ENCODE peak calls at places on chromosome 10, in seven cellular contexts. One of them, this sample, is unnamed.

GRCh38 chr10:35639651-35640311 is 2.3 kb downstream of the FZD8 start:
- DNase-seq in activated CD4-positive, alpha-beta T cell treated with anti-CD3 and anti-CD28 coated beads, Interleukin-2, amount 50 U/mL, for 48 hours: peak; percentile 12
- DNase-seq in NCI-H1105: no peak
- DNase-seq in fibroblast of the aortic adventitia: peak; percentile 55
- DNase-seq in choroid plexus epithelial cell: peak; percentile 57
- DNase-seq in anterior cingulate cortex: no peak
- DNase-seq in effector CD8-positive, alpha-beta T cell: no peak
- DNase-seq in this sample: no peak

GRCh38 chr10:93596539-93596938 is 4.5 kb downstream of the RBP4 start:
- DNase-seq in activated CD4-positive, alpha-beta T cell treated with anti-CD3 and anti-CD28 coated beads, Interleukin-2, amount 50 U/mL, for 48 hours: no peak
- DNase-seq in NCI-H1105: no peak
- DNase-seq in fibroblast of the aortic adventitia: no peak
- DNase-seq in choroid plexus epithelial cell: no peak
- DNase-seq in anterior cingulate cortex: no peak
- DNase-seq in effector CD8-positive, alpha-beta T cell: no peak
- DNase-seq in this sample: no peak

GRCh38 chr10:111076191-111076681 is 593 bp upstream of the ADRA2A start:
- DNase-seq in activated CD4-positive, alpha-beta T cell treated with anti-CD3 and anti-CD28 coated beads, Interleukin-2, amount 50 U/mL, for 48 hours: peak; percentile 71
- DNase-seq in NCI-H1105: peak; percentile 38
- DNase-seq in fibroblast of the aortic adventitia: peak; percentile 37
- DNase-seq in choroid plexus epithelial cell: peak; percentile 62
- DNase-seq in anterior cingulate cortex: peak; percentile 41
- DNase-seq in effector CD8-positive, alpha-beta T cell: no peak
- DNase-seq in this sample: no peak

GRCh38 chr10:118472961-118473675 is 122.3 kb downstream of the PRLHR start:
- DNase-seq in activated CD4-positive, alpha-beta T cell treated with anti-CD3 and anti-CD28 coated beads, Interleukin-2, amount 50 U/mL, for 48 hours: no peak
- DNase-seq in NCI-H1105: no peak
- DNase-seq in fibroblast of the aortic adventitia: no peak
- DNase-seq in choroid plexus epithelial cell: no peak
- DNase-seq in anterior cingulate cortex: no peak
- DNase-seq in effector CD8-positive, alpha-beta T cell: no peak
- DNase-seq in this sample: no peak

GRCh38 chr10:78577673-78578072 is 491.1 kb upstream of the ZMIZ1 start:
- DNase-seq in activated CD4-positive, alpha-beta T cell treated with anti-CD3 and anti-CD28 coated beads, Interleukin-2, amount 50 U/mL, for 48 hours: no peak
- DNase-seq in NCI-H1105: no peak
- DNase-seq in fibroblast of the aortic adventitia: no peak
- DNase-seq in choroid plexus epithelial cell: no peak
- DNase-seq in anterior cingulate cortex: no peak
- DNase-seq in effector CD8-positive, alpha-beta T cell: no peak
- DNase-seq in this sample: no peak

GRCh38 chr10:95569368-95569767 is 8.2 kb upstream of the SORBS1 start:
- DNase-seq in activated CD4-positive, alpha-beta T cell treated with anti-CD3 and anti-CD28 coated beads, Interleukin-2, amount 50 U/mL, for 48 hours: no peak
- DNase-seq in NCI-H1105: no peak
- DNase-seq in fibroblast of the aortic adventitia: peak; percentile 10
- DNase-seq in choroid plexus epithelial cell: peak; percentile 22
- DNase-seq in anterior cingulate cortex: no peak
- DNase-seq in effector CD8-positive, alpha-beta T cell: no peak
- DNase-seq in this sample: no peak

GRCh38 chr10:97744405-97745035 is 7.6 kb downstream of the ZFYVE27 start:
- DNase-seq in activated CD4-positive, alpha-beta T cell treated with anti-CD3 and anti-CD28 coated beads, Interleukin-2, amount 50 U/mL, for 48 hours: no peak
- DNase-seq in NCI-H1105: no peak
- DNase-seq in fibroblast of the aortic adventitia: no peak
- DNase-seq in choroid plexus epithelial cell: no peak
- DNase-seq in anterior cingulate cortex: no peak
- DNase-seq in effector CD8-positive, alpha-beta T cell: no peak
- DNase-seq in this sample: no peak

GRCh38 chr10:37952051-37952815 is 24.2 kb downstream of the ZNF25 start:
- DNase-seq in activated CD4-positive, alpha-beta T cell treated with anti-CD3 and anti-CD28 coated beads, Interleukin-2, amount 50 U/mL, for 48 hours: no peak
- DNase-seq in NCI-H1105: no peak
- DNase-seq in fibroblast of the aortic adventitia: no peak
- DNase-seq in choroid plexus epithelial cell: no peak
- DNase-seq in anterior cingulate cortex: no peak
- DNase-seq in effector CD8-positive, alpha-beta T cell: no peak
- DNase-seq in this sample: no peak

GRCh38 chr10:117635851-117636250 is 93.3 kb downstream of the EMX2 start:
- DNase-seq in activated CD4-positive, alpha-beta T cell treated with anti-CD3 and anti-CD28 coated beads, Interleukin-2, amount 50 U/mL, for 48 hours: no peak
- DNase-seq in NCI-H1105: no peak
- DNase-seq in fibroblast of the aortic adventitia: no peak
- DNase-seq in choroid plexus epithelial cell: no peak
- DNase-seq in anterior cingulate cortex: no peak
- DNase-seq in effector CD8-positive, alpha-beta T cell: no peak
- DNase-seq in this sample: no peak

GRCh38 chr10:1041514-1041913 is 7.4 kb downstream of the IDI1 start:
- DNase-seq in activated CD4-positive, alpha-beta T cell treated with anti-CD3 and anti-CD28 coated beads, Interleukin-2, amount 50 U/mL, for 48 hours: no peak
- DNase-seq in NCI-H1105: no peak
- DNase-seq in fibroblast of the aortic adventitia: no peak
- DNase-seq in choroid plexus epithelial cell: no peak
- DNase-seq in anterior cingulate cortex: no peak
- DNase-seq in effector CD8-positive, alpha-beta T cell: no peak
- DNase-seq in this sample: no peak

GRCh38 chr10:3820255-3820654 is 35.2 kb upstream of the KLF6 start:
- DNase-seq in activated CD4-positive, alpha-beta T cell treated with anti-CD3 and anti-CD28 coated beads, Interleukin-2, amount 50 U/mL, for 48 hours: no peak
- DNase-seq in NCI-H1105: no peak
- DNase-seq in fibroblast of the aortic adventitia: no peak
- DNase-seq in choroid plexus epithelial cell: peak; percentile 42
- DNase-seq in anterior cingulate cortex: no peak
- DNase-seq in effector CD8-positive, alpha-beta T cell: no peak
- DNase-seq in this sample: no peak

GRCh38 chr10:114026189-114027040 is 17.3 kb upstream of the ADRB1 start:
- DNase-seq in activated CD4-positive, alpha-beta T cell treated with anti-CD3 and anti-CD28 coated beads, Interleukin-2, amount 50 U/mL, for 48 hours: no peak
- DNase-seq in NCI-H1105: no peak
- DNase-seq in fibroblast of the aortic adventitia: peak; percentile 47
- DNase-seq in choroid plexus epithelial cell: peak; percentile 79
- DNase-seq in anterior cingulate cortex: no peak
- DNase-seq in effector CD8-positive, alpha-beta T cell: no peak
- DNase-seq in this sample: no peak

GRCh38 chr10:29667191-29667590 is 32.4 kb upstream of the SVIL start:
- DNase-seq in activated CD4-positive, alpha-beta T cell treated with anti-CD3 and anti-CD28 coated beads, Interleukin-2, amount 50 U/mL, for 48 hours: no peak
- DNase-seq in NCI-H1105: no peak
- DNase-seq in fibroblast of the aortic adventitia: no peak
- DNase-seq in choroid plexus epithelial cell: no peak
- DNase-seq in anterior cingulate cortex: no peak
- DNase-seq in effector CD8-positive, alpha-beta T cell: no peak
- DNase-seq in this sample: no peak